ENCODE peak calls at places on chromosome 10, in seven cellular contexts. N is neural crest cell, R is fibroblast of lung, A is OCI-LY7, P is fibroblast of mammary gland, U is NB4, H is mesothelial cell of epicardium. I is an unnamed sample.

GRCh38 chr10:97574374-97575100 is 2.0 kb downstream of the ANKRD2 start:
- DNase-seq in P (peak; percentile 42), H (no peak), N (no peak), A (no peak), U (peak; percentile 22), R (peak; percentile 52), I (peak; percentile 81)

GRCh38 chr10:9299966-9300365 is 1245.5 kb downstream of the GATA3 start:
- DNase-seq in P (no peak), N (no peak), U (no peak), H (no peak), R (no peak), A (no peak), I (no peak)

GRCh38 chr10:103548006-103548405 is 54.5 kb downstream of the NEURL1 start:
- DNase-seq in R (no peak), P (no peak), A (peak; percentile 61), N (no peak), H (no peak), U (no peak), I (no peak)

GRCh38 chr10:3482200-3482993 is 302.6 kb downstream of the KLF6 start:
- DNase-seq in P (peak; percentile 96), U (peak; percentile 82), A (peak; percentile 45), H (peak; percentile 48), N (no peak), R (peak; percentile 96), I (peak; percentile 39)

GRCh38 chr10:33153968-33154327 is 180.5 kb downstream of the NRP1 start:
- DNase-seq in U (no peak), H (no peak), P (no peak), A (no peak), N (no peak), R (no peak), I (no peak)

GRCh38 chr10:125093199-125093841 is 67.0 kb downstream of the CTBP2 start:
- DNase-seq in R (peak; percentile 68), H (no peak), A (no peak), U (no peak), N (no peak), P (peak; percentile 48), I (peak; percentile 66)

GRCh38 chr10:16853201-16853600 is 36.0 kb upstream of the RSU1 start:
- DNase-seq in U (peak; percentile 30), R (peak; percentile 79), P (peak; percentile 71), A (no peak), N (no peak), H (no peak), I (no peak)

GRCh38 chr10:103917326-103918052 is 495 bp downstream of the STN1 start:
- DNase-seq in U (no peak), N (peak; percentile 10), H (no peak), P (peak; percentile 62), R (no peak), A (peak; percentile 55), I (peak; percentile 55)

GRCh38 chr10:117736655-117737054 is 194.1 kb downstream of the EMX2 start:
- DNase-seq in R (no peak), U (no peak), P (peak; percentile 4), N (no peak), H (no peak), A (no peak), I (no peak)

GRCh38 chr10:133258066-133258817 is 18.4 kb downstream of the ADAM8 start:
- DNase-seq in N (no peak), U (peak; percentile 60), H (no peak), P (no peak), A (peak; percentile 34), R (no peak), I (no peak)

GRCh38 chr10:785539-786214 is 96.2 kb upstream of the DIP2C start:
- DNase-seq in R (no peak), U (no peak), A (no peak), H (no peak), P (no peak), N (no peak), I (no peak)

GRCh38 chr10:786666-787512 is 97.4 kb upstream of the DIP2C start:
- DNase-seq in R (no peak), A (no peak), N (no peak), U (no peak), H (no peak), P (peak; percentile 13), I (no peak)

GRCh38 chr10:782751-783648 is 93.5 kb upstream of the DIP2C start:
- DNase-seq in A (no peak), P (no peak), U (no peak), R (no peak), N (peak; percentile 1), H (peak; percentile 36), I (no peak)

GRCh38 chr10:784377-784758 is 94.9 kb upstream of the DIP2C start:
- DNase-seq in P (no peak), A (no peak), R (no peak), N (peak; percentile 8), U (no peak), H (no peak), I (no peak)

GRCh38 chr10:784759-785538 is 95.5 kb upstream of the DIP2C start:
- DNase-seq in R (peak; percentile 77), N (peak; percentile 39), A (no peak), U (peak; percentile 71), P (peak; percentile 80), H (peak; percentile 66), I (peak; percentile 33)
- TF ChIP-seq CTCF in R (no peak), N (peak; percentile 27), A (no peak), U (no peak), P (peak; percentile 15), H (no peak), I (peak; percentile 26)

GRCh38 chr10:110919971-110920881 is 822 bp downstream of the SHOC2 start:
- DNase-seq in A (peak; percentile 97), R (peak; percentile 39), N (peak; percentile 33), U (peak; percentile 94), P (peak; percentile 62), H (peak; percentile 47), I (peak; percentile 38)

GRCh38 chr10:110918633-110919348 is at the start of gene BBIP1:
- DNase-seq in N (no peak), P (peak; percentile 100), R (peak; percentile 100), A (peak; percentile 96), H (peak; percentile 95), U (peak; percentile 100), I (no peak)

GRCh38 chr10:110916554-110917346 is 2.2 kb downstream of the BBIP1 start:
- DNase-seq in N (no peak), H (no peak), R (peak; percentile 69), A (no peak), U (peak; percentile 20), P (peak; percentile 64), I (no peak)

GRCh38 chr10:110918269-110918632 is 729 bp downstream of the BBIP1 start:
- DNase-seq in N (peak; percentile 88), R (peak; percentile 96), H (peak; percentile 92), U (no peak), P (peak; percentile 92), A (no peak), I (no peak)

DNA sequence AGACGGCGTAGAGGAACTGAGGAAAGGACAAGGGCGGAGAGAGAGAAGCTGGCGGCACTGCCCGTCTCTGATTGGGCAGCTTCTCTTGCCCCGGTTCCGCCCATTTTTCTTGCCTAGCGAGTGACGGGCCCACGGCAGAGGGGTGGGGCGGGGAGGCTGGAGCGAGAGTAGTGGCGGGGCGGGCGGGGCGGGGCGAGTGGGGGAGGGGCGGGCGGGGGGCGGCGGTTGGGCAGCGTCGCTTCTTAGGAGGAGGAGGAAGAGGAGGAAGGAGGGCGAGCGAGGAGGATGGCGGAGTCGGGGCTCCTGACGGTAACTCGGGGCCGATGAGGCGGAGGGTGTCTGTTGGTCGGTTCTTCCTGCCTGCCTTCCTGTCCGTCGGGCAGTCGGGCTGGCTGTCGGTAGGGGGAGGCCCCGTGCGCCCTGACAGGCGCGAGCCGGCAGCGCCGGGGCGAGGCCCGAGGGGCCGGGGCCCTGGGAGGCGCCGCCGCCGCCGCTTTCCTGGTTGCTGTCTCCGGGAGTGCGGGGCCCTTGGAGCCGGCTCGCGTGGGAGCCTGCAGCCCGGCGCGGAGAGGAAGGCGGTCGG is at the start of gene SHOC2:
- DNase-seq in H (peak; percentile 82), U (no peak), A (peak; percentile 100), R (no peak), N (peak; percentile 90), P (no peak), I (peak; percentile 99)
- TF ChIP-seq CTCF in H (no peak), U (peak; percentile 8), A (peak; percentile 20), R (peak; percentile 27), N (no peak), P (peak; percentile 2), I (no peak)

DNA sequence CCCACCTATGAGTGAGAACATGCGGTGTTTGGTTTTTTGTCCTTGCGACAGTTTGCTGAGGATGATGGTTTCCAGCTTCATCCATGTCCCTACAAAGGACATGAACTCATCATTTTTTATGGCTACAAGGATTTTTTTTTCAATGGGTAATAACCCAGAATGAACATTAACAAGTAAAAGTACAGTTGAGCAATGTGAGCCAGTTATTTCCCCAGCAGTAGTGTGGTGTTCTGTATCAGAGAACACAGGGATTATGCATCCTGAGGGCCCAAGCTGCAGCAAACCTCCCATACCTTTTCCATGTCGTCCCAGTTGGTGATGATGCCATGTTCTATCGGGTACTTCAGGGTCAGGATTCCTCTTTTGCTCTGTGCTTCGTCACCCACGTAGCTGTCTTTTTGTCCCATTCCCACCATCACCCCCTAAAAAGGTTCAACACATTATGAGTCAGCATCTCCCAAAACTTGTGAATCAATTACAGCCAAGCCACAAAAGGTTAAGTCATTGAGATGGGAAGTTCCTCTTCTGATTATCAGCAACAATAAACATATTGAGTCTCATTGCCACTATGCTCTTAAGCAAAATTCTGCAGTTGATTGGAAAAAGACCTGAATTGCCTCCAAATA is 5.5 kb downstream of the ACTA2 start:
- DNase-seq in R (no peak), P (peak; percentile 60), N (no peak), H (no peak), U (peak; percentile 52), A (no peak), I (no peak)
- TF ChIP-seq CTCF in R (no peak), P (no peak), N (no peak), H (no peak), U (no peak), A (no peak), I (no peak)

GRCh38 chr10:79491171-79491835 is 21.0 kb upstream of the EIF5AL1 start:
- DNase-seq in H (no peak), P (no peak), N (no peak), R (no peak), A (peak; percentile 8), U (peak; percentile 63), I (no peak)
- TF ChIP-seq CTCF in H (no peak), P (no peak), N (no peak), R (no peak), A (peak; percentile 55), U (peak; percentile 36), I (no peak)

GRCh38 chr10:78429994-78430393 is 396.3 kb downstream of the RPS24 start:
- DNase-seq in H (no peak), R (no peak), P (no peak), N (no peak), A (no peak), U (no peak), I (no peak)
- TF ChIP-seq CTCF in H (no peak), R (no peak), P (no peak), N (no peak), A (no peak), U (no peak), I (no peak)

DNA sequence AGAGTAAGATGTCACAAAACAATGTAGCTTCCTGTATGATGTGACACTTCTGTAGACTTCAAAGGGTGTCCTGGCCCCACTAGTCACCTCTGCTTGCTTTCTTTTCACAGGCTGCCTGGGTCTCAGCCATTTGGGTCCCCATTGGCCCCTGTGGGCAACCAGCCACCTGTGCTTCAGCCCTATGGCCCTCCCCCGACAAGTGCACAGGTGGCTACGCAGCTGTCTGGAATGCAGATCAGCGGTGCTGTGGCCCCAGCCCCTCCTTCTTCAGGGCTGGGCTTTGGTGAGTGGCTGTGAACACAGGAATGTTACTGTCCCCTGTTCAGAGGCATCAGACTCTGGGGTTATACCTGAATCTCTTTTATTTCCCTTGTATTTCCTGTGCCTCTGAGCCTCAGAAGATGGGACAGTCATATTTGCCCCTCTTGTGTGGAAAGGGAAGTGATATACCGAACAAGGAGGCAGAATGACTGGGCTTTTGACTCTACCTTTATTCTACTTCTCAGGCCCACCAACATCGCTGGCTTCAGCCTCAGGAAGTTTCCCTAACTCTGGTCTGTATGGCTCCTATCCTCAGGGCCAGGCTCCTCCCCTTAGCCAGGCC is 15.4 kb downstream of the SEC24C start:
- DNase-seq in U (no peak), R (no peak), P (no peak), A (peak; percentile 86), N (no peak), H (no peak), I (no peak)
- TF ChIP-seq CTCF in U (no peak), R (no peak), P (no peak), A (no peak), N (no peak), H (no peak), I (no peak)

I was measured in heart right ventricle.